ENCODE peak calls at places on chromosomes 6 and 20, in four cellular contexts. One of them, this sample, is unnamed.

GRCh38 chr6:165439928-165440554 is 130.6 kb upstream of the C6orf118 start:
- DNase-seq in Calu3: no peak
- DNase-seq in astrocyte of the cerebellum: peak; percentile 74
- DNase-seq in H9: no peak
- DNase-seq in this sample: no peak

GRCh38 chr6:36276581-36277536 is 7.0 kb downstream of the PNPLA1 start:
- DNase-seq in H9: no peak
- DNase-seq in astrocyte of the cerebellum: no peak
- DNase-seq in Calu3: no peak
- DNase-seq in this sample: no peak

GRCh38 chr20:17628101-17628841 is 53.8 kb downstream of the RRBP1 start:
- DNase-seq in H9: no peak
- DNase-seq in Calu3: no peak
- DNase-seq in astrocyte of the cerebellum: no peak
- DNase-seq in this sample: no peak

GRCh38 chr6:44494011-44494501 is 106.5 kb downstream of the CDC5L start:
- DNase-seq in Calu3: peak; percentile 65
- DNase-seq in H9: no peak
- DNase-seq in astrocyte of the cerebellum: no peak
- DNase-seq in this sample: no peak

GRCh38 chr6:41023114-41023513 is 15.9 kb downstream of the UNC5CL start:
- DNase-seq in Calu3: no peak
- DNase-seq in astrocyte of the cerebellum: no peak
- DNase-seq in H9: no peak
- DNase-seq in this sample: no peak

GRCh38 chr20:45293041-45294002 is 13.3 kb upstream of the RBPJL start:
- DNase-seq in H9: peak; percentile 91
- DNase-seq in Calu3: peak; percentile 98
- DNase-seq in astrocyte of the cerebellum: peak; percentile 20
- DNase-seq in this sample: peak; percentile 85

GRCh38 chr6:137816133-137816579 is 50.9 kb upstream of the TNFAIP3 start:
- DNase-seq in Calu3: no peak
- DNase-seq in H9: no peak
- DNase-seq in astrocyte of the cerebellum: no peak
- DNase-seq in this sample: no peak

GRCh38 chr20:18585134-18585533 is 2.7 kb upstream of the DTD1 start:
- DNase-seq in astrocyte of the cerebellum: no peak
- DNase-seq in H9: peak; percentile 77
- DNase-seq in Calu3: no peak
- DNase-seq in this sample: no peak

GRCh38 chr6:125948455-125948854 is 8.1 kb upstream of the HINT3 start:
- DNase-seq in Calu3: no peak
- DNase-seq in H9: no peak
- DNase-seq in astrocyte of the cerebellum: no peak
- DNase-seq in this sample: no peak

GRCh38 chr6:45818655-45819054 is 197.0 kb downstream of the CLIC5 start:
- DNase-seq in H9: no peak
- DNase-seq in astrocyte of the cerebellum: no peak
- DNase-seq in Calu3: no peak
- DNase-seq in this sample: no peak

GRCh38 chr6:90249044-90249443 is 47.6 kb downstream of the BACH2 start:
- DNase-seq in Calu3: no peak
- DNase-seq in H9: no peak
- DNase-seq in astrocyte of the cerebellum: no peak
- DNase-seq in this sample: no peak

GRCh38 chr6:29919506-29919905 is 22.8 kb upstream of the HLA-A start:
- DNase-seq in H9: no peak
- DNase-seq in astrocyte of the cerebellum: no peak
- DNase-seq in Calu3: no peak
- DNase-seq in this sample: no peak

GRCh38 chr6:106204961-106205360 is 118.8 kb downstream of the PRDM1 start:
- DNase-seq in H9: no peak
- DNase-seq in astrocyte of the cerebellum: no peak
- DNase-seq in Calu3: no peak
- DNase-seq in this sample: no peak

GRCh38 chr6:56291278-56291917 is 44.0 kb upstream of the COL21A1 start:
- DNase-seq in H9: no peak
- DNase-seq in Calu3: no peak
- DNase-seq in astrocyte of the cerebellum: no peak
- DNase-seq in this sample: no peak

GRCh38 chr20:53938739-53939138 is 131.7 kb downstream of the BCAS1 start:
- DNase-seq in astrocyte of the cerebellum: no peak
- DNase-seq in Calu3: no peak
- DNase-seq in H9: no peak
- DNase-seq in this sample: no peak

GRCh38 chr6:110378552-110378951 is 20.4 kb upstream of the METTL24 start:
- DNase-seq in astrocyte of the cerebellum: no peak
- DNase-seq in Calu3: no peak
- DNase-seq in H9: peak; percentile 76
- DNase-seq in this sample: no peak

GRCh38 chr6:158560787-158561246 is 926 bp downstream of the TMEM181 start:
- DNase-seq in H9: no peak
- DNase-seq in astrocyte of the cerebellum: no peak
- DNase-seq in Calu3: peak; percentile 16
- DNase-seq in this sample: no peak

GRCh38 chr6:167577891-167578361 is 248.8 kb upstream of the AFDN start:
- DNase-seq in astrocyte of the cerebellum: no peak
- DNase-seq in Calu3: no peak
- DNase-seq in H9: no peak
- DNase-seq in this sample: no peak

GRCh38 chr6:158707120-158707519 is 57.3 kb downstream of the SYTL3 start:
- DNase-seq in astrocyte of the cerebellum: no peak
- DNase-seq in H9: peak; percentile 45
- DNase-seq in Calu3: peak; percentile 59
- DNase-seq in this sample: no peak

GRCh38 chr20:44326391-44327159 is 10.3 kb upstream of the R3HDML start:
- DNase-seq in Calu3: peak; percentile 30
- DNase-seq in H9: peak; percentile 66
- DNase-seq in astrocyte of the cerebellum: no peak
- DNase-seq in this sample: no peak

GRCh38 chr6:47309326-47310130 is at the start of gene TNFRSF21:
- DNase-seq in Calu3: peak; percentile 97
- DNase-seq in astrocyte of the cerebellum: peak; percentile 77
- DNase-seq in H9: peak; percentile 96
- DNase-seq in this sample: peak; percentile 90

GRCh38 chr6:36907781-36908180 is 22.0 kb downstream of the C6orf89 start:
- DNase-seq in astrocyte of the cerebellum: peak; percentile 31
- DNase-seq in H9: no peak
- DNase-seq in Calu3: no peak
- DNase-seq in this sample: no peak

GRCh38 chr6:144543006-144543871 is 258.1 kb downstream of the UTRN start:
- DNase-seq in astrocyte of the cerebellum: no peak
- DNase-seq in H9: no peak
- DNase-seq in Calu3: peak; percentile 18
- DNase-seq in this sample: no peak

GRCh38 chr20:61934716-61935530 is 130.8 kb downstream of the TAF4 start:
- DNase-seq in astrocyte of the cerebellum: no peak
- DNase-seq in Calu3: no peak
- DNase-seq in H9: no peak
- DNase-seq in this sample: no peak

GRCh38 chr20:39800548-39800947 is 838.4 kb downstream of the DHX35 start:
- DNase-seq in H9: no peak
- DNase-seq in astrocyte of the cerebellum: peak; percentile 71
- DNase-seq in Calu3: no peak
- DNase-seq in this sample: no peak

GRCh38 chr6:134111062-134111677 is 58.7 kb upstream of the SLC2A12 start:
- DNase-seq in astrocyte of the cerebellum: peak; percentile 6
- DNase-seq in Calu3: peak; percentile 43
- DNase-seq in H9: peak; percentile 58
- DNase-seq in this sample: no peak

GRCh38 chr20:58228103-58228483 is 360 bp downstream of the ANKRD60 start:
- DNase-seq in H9: no peak
- DNase-seq in Calu3: no peak
- DNase-seq in astrocyte of the cerebellum: no peak
- DNase-seq in this sample: no peak

GRCh38 chr6:11194399-11195274 is 37.8 kb downstream of the NEDD9 start:
- DNase-seq in Calu3: no peak
- DNase-seq in astrocyte of the cerebellum: peak; percentile 81
- DNase-seq in H9: no peak
- DNase-seq in this sample: no peak

GRCh38 chr6:41901882-41902519 is 6.8 kb upstream of the USP49 start:
- DNase-seq in astrocyte of the cerebellum: no peak
- DNase-seq in Calu3: peak; percentile 24
- DNase-seq in H9: peak; percentile 47
- DNase-seq in this sample: no peak

GRCh38 chr6:88013554-88013953 is 34.1 kb upstream of the SPACA1 start:
- DNase-seq in H9: no peak
- DNase-seq in astrocyte of the cerebellum: no peak
- DNase-seq in Calu3: no peak
- DNase-seq in this sample: no peak

GRCh38 chr6:73121421-73121993 is 103.8 kb downstream of the KHDC1L start:
- DNase-seq in Calu3: no peak
- DNase-seq in astrocyte of the cerebellum: peak; percentile 36
- DNase-seq in H9: no peak
- DNase-seq in this sample: no peak

GRCh38 chr6:137099689-137100398 is 55.1 kb upstream of the IL20RA start:
- DNase-seq in astrocyte of the cerebellum: no peak
- DNase-seq in Calu3: no peak
- DNase-seq in H9: no peak
- DNase-seq in this sample: no peak

GRCh38 chr20:3622411-3622810 is 40.8 kb downstream of the GFRA4 start:
- DNase-seq in Calu3: no peak
- DNase-seq in astrocyte of the cerebellum: no peak
- DNase-seq in H9: no peak
- DNase-seq in this sample: no peak

GRCh38 chr6:14655990-14656640 is 538.5 kb downstream of the CD83 start:
- DNase-seq in H9: no peak
- DNase-seq in Calu3: no peak
- DNase-seq in astrocyte of the cerebellum: no peak
- DNase-seq in this sample: no peak
- TF ChIP-seq CTCF in H9: no peak
- TF ChIP-seq CTCF in Calu3: no peak
- TF ChIP-seq CTCF in astrocyte of the cerebellum: no peak
- TF ChIP-seq CTCF in this sample: no peak

GRCh38 chr6:155108070-155108815 is 113.1 kb downstream of the TIAM2 start:
- DNase-seq in Calu3: no peak
- DNase-seq in H9: no peak
- DNase-seq in astrocyte of the cerebellum: no peak
- DNase-seq in this sample: no peak
- TF ChIP-seq CTCF in Calu3: no peak
- TF ChIP-seq CTCF in H9: no peak
- TF ChIP-seq CTCF in astrocyte of the cerebellum: no peak
- TF ChIP-seq CTCF in this sample: no peak

GRCh38 chr6:34424200-34425131 is 1.4 kb downstream of the RPS10 start:
- DNase-seq in Calu3: no peak
- DNase-seq in H9: no peak
- DNase-seq in astrocyte of the cerebellum: no peak
- DNase-seq in this sample: no peak

GRCh38 chr6:34423254-34423653 is 2.6 kb downstream of the RPS10 start:
- DNase-seq in H9: no peak
- DNase-seq in Calu3: no peak
- DNase-seq in astrocyte of the cerebellum: no peak
- DNase-seq in this sample: no peak

GRCh38 chr6:34425132-34425497 is 754 bp downstream of the RPS10 start:
- DNase-seq in H9: no peak
- DNase-seq in astrocyte of the cerebellum: no peak
- DNase-seq in Calu3: no peak
- DNase-seq in this sample: no peak

DNA sequence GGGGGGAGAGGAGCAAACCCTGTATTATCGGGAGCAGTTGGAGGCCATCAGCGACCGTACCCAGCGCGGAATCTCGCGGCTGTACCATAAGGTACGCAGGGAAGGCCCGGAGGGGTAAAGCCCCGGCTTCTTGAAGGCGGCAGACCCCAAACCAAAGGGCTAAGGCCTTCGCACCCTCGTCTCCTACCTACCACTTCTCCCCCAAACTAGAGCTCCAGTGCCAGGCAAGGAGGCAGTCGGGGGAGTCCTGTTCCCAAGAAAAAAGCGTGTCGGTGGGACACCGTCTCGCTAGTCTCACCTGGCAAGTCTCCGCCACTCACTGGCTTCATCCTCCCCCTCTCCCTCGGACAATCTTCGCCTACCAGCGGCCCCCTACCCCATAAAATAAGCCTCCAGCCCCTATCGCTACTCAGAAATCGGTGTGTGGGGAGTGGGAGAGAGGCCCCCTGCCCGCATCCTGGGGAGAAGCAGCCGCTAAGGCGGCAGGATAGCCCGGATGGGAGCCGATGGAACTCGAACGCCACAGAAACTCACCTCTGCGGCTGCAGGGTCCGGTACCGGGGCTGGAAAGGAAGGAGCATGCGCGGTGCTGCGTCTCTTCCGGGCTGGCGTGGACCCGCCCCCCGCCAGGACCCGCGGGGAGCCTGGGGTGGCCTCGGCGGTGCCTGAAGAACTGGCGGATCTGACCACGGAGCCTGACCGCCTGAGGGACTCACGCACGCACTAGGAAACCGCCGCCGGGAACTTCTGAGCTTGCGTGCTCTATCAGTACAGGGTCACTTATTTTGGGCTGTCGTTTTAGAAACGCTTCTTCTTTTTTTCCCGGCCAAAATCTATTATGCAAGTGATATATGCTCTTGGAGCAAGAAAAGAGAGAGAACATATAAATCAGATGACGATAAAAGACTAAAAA is at the start of gene RPS10:
- DNase-seq in astrocyte of the cerebellum: peak; percentile 78
- DNase-seq in Calu3: peak; percentile 100
- DNase-seq in H9: peak; percentile 94
- DNase-seq in this sample: peak; percentile 91
- TF ChIP-seq CTCF in astrocyte of the cerebellum: no peak
- TF ChIP-seq CTCF in Calu3: no peak
- TF ChIP-seq CTCF in H9: no peak
- TF ChIP-seq CTCF in this sample: peak; percentile 9

GRCh38 chr20:48695255-48695654 is 132.5 kb downstream of the PREX1 start:
- DNase-seq in H9: no peak
- DNase-seq in Calu3: peak; percentile 57
- DNase-seq in astrocyte of the cerebellum: no peak
- DNase-seq in this sample: no peak

GRCh38 chr20:48697845-48698491 is 129.8 kb downstream of the PREX1 start:
- DNase-seq in H9: no peak
- DNase-seq in Calu3: peak; percentile 74
- DNase-seq in astrocyte of the cerebellum: peak; percentile 69
- DNase-seq in this sample: no peak

GRCh38 chr20:48701702-48702101 is 126.1 kb downstream of the PREX1 start:
- DNase-seq in H9: no peak
- DNase-seq in astrocyte of the cerebellum: no peak
- DNase-seq in Calu3: no peak
- DNase-seq in this sample: no peak

GRCh38 chr20:48695738-48696137 is 132.1 kb downstream of the PREX1 start:
- DNase-seq in H9: no peak
- DNase-seq in astrocyte of the cerebellum: no peak
- DNase-seq in Calu3: no peak
- DNase-seq in this sample: no peak

GRCh38 chr20:48698507-48699267 is 129.1 kb downstream of the PREX1 start:
- DNase-seq in Calu3: no peak
- DNase-seq in astrocyte of the cerebellum: no peak
- DNase-seq in H9: peak; percentile 47
- DNase-seq in this sample: no peak
- TF ChIP-seq CTCF in Calu3: no peak
- TF ChIP-seq CTCF in astrocyte of the cerebellum: peak; percentile 15
- TF ChIP-seq CTCF in H9: peak; percentile 61
- TF ChIP-seq CTCF in this sample: no peak